ENCODE peak calls at places on chromosome 22, in ten cellular contexts. Y is transverse colon, I is heart right ventricle, A is GM23248, U is A549, T is neural progenitor cell, Q is sigmoid colon, V is small intestine, M is left ventricle myocardium inferior, K is ovary. N is an unnamed sample.

GRCh38 chr22:35656284-35656752 is 8.1 kb downstream of the APOL6 start:
- DNase-seq in Y (no peak), I (no peak), A (no peak), U (no peak), T (no peak), Q (no peak), V (no peak), M (no peak), K (no peak), N (no peak)

GRCh38 chr22:35542157-35542971 is 1.7 kb downstream of the RASD2 start:
- DNase-seq in Y (no peak), I (no peak), A (no peak), U (no peak), T (no peak), Q (no peak), V (no peak), M (no peak), K (no peak), N (no peak)

GRCh38 chr22:23225337-23225723 is 45.0 kb downstream of the BCR start:
- DNase-seq in Y (no peak), I (no peak), A (no peak), U (no peak), T (no peak), Q (no peak), V (no peak), M (no peak), K (no peak), N (peak; percentile 35)

GRCh38 chr22:17540481-17540880 is 22.8 kb upstream of the SLC25A18 start:
- DNase-seq in Y (no peak), I (no peak), A (no peak), U (no peak), T (no peak), Q (no peak), V (no peak), M (no peak), K (no peak), N (no peak)

GRCh38 chr22:36258750-36259619 is 6.1 kb downstream of the APOL1 start:
- DNase-seq in Y (peak; percentile 47), I (no peak), A (no peak), U (no peak), T (peak; percentile 85), Q (peak; percentile 80), V (no peak), M (peak; percentile 34), K (peak; percentile 74), N (no peak)

GRCh38 chr22:22103078-22103593 is 120.5 kb upstream of the TOP3B start:
- DNase-seq in Y (no peak), I (no peak), A (peak; percentile 26), U (peak; percentile 18), T (peak; percentile 24), Q (no peak), V (no peak), M (no peak), K (no peak), N (no peak)

GRCh38 chr22:26656896-26657851 is at the start of gene MIAT:
- DNase-seq in Y (peak; percentile 64), I (no peak), A (peak; percentile 64), U (no peak), T (peak; percentile 89), Q (no peak), V (peak; percentile 26), M (no peak), K (no peak), N (no peak)

GRCh38 chr22:41523464-41524221 is 20.6 kb downstream of the POLR3H start:
- DNase-seq in Y (no peak), I (peak; percentile 45), A (peak; percentile 38), U (no peak), T (no peak), Q (no peak), V (no peak), M (peak; percentile 55), K (peak; percentile 60), N (no peak)

GRCh38 chr22:29266564-29267461 is 968 bp downstream of the RHBDD3 start:
- DNase-seq in Y (no peak), I (no peak), A (peak; percentile 46), U (no peak), T (peak; percentile 55), Q (no peak), V (no peak), M (no peak), K (no peak), N (no peak)

GRCh38 chr22:26245001-26245400 is 75.7 kb downstream of the SEZ6L start:
- DNase-seq in Y (no peak), I (no peak), A (no peak), U (no peak), T (peak; percentile 41), Q (no peak), V (no peak), M (no peak), K (no peak), N (no peak)

GRCh38 chr22:21683401-21683811 is 17.6 kb downstream of the PPIL2 start:
- DNase-seq in Y (no peak), I (no peak), A (no peak), U (no peak), T (no peak), Q (no peak), V (no peak), M (no peak), K (no peak), N (no peak)

GRCh38 chr22:19622061-19622441 is 92.3 kb upstream of the SEPTIN5 start:
- DNase-seq in Y (no peak), I (no peak), A (no peak), U (no peak), T (no peak), Q (no peak), V (no peak), M (no peak), K (no peak), N (no peak)

GRCh38 chr22:25749420-25750169 is 7.6 kb downstream of the MYO18B start:
- DNase-seq in Y (no peak), I (no peak), A (no peak), U (no peak), T (no peak), Q (no peak), V (no peak), M (no peak), K (no peak), N (no peak)

GRCh38 chr22:23925020-23925606 is 30.9 kb downstream of the MIF start:
- DNase-seq in Y (no peak), I (no peak), A (no peak), U (no peak), T (no peak), Q (no peak), V (no peak), M (no peak), K (no peak), N (no peak)

GRCh38 chr22:22408731-22409696 is 99.5 kb downstream of the ZNF280B start:
- DNase-seq in Y (peak; percentile 42), I (no peak), A (peak; percentile 37), U (peak; percentile 33), T (peak; percentile 63), Q (no peak), V (peak; percentile 25), M (no peak), K (no peak), N (no peak)

GRCh38 chr22:22897947-22898346 is 10.3 kb downstream of the IGLL5 start:
- DNase-seq in Y (no peak), I (no peak), A (no peak), U (no peak), T (no peak), Q (peak; percentile 9), V (no peak), M (no peak), K (no peak), N (no peak)

DNA sequence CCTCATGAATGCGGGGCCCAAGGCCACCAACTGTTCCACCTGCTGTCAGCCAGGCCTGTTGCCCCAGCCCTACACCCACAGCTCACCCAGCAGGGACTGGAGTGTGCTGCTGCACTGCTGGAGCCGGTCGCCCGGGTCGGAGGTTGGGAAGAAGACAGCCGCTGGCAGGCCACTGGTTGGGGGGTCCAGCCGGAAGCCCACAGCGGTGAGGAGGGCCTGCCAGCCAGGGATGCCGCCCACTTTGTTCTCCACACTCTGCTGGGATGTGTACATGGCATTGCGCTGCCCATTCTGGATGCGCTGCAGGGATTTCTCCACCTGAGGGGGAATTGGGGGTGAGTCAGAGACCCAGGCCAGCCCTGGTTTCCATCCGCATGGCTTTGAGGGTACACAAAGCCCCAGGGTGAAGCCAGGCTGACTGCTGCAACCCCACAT is 74.2 kb upstream of the PITPNB start:
- DNase-seq in Y (peak; percentile 5), I (no peak), A (no peak), U (no peak), T (no peak), Q (peak; percentile 57), V (no peak), M (no peak), K (no peak), N (no peak)
- H3K4me1 ChIP-seq in Y (peaks cover 8% of the 10 kb centered on the region), I (peaks cover 9% of the 10 kb centered on the region), A (no peaks in the 10 kb centered on the region), U (no peaks in the 10 kb centered on the region), T (no peaks in the 10 kb centered on the region), Q (peaks cover 9% of the 10 kb centered on the region), V (no peaks in the 10 kb centered on the region), M (peaks cover 37% of the 10 kb centered on the region), K (no peaks in the 10 kb centered on the region), N (no peaks in the 10 kb centered on the region)

GRCh38 chr22:39078329-39078728 is 1.3 kb downstream of the APOBEC3G start:
- DNase-seq in Y (no peak), I (no peak), A (no peak), U (no peak), T (no peak), Q (no peak), V (no peak), M (no peak), K (no peak), N (no peak)
- H3K4me3 ChIP-seq in Y (no peak overlapping the region), I (no peak overlapping the region), A (no peak overlapping the region), U (no peak overlapping the region), T (no peak overlapping the region), Q (no peak overlapping the region), V (no peak overlapping the region), M (no peak overlapping the region), K (no peak overlapping the region), N (no peak overlapping the region)

DNA sequence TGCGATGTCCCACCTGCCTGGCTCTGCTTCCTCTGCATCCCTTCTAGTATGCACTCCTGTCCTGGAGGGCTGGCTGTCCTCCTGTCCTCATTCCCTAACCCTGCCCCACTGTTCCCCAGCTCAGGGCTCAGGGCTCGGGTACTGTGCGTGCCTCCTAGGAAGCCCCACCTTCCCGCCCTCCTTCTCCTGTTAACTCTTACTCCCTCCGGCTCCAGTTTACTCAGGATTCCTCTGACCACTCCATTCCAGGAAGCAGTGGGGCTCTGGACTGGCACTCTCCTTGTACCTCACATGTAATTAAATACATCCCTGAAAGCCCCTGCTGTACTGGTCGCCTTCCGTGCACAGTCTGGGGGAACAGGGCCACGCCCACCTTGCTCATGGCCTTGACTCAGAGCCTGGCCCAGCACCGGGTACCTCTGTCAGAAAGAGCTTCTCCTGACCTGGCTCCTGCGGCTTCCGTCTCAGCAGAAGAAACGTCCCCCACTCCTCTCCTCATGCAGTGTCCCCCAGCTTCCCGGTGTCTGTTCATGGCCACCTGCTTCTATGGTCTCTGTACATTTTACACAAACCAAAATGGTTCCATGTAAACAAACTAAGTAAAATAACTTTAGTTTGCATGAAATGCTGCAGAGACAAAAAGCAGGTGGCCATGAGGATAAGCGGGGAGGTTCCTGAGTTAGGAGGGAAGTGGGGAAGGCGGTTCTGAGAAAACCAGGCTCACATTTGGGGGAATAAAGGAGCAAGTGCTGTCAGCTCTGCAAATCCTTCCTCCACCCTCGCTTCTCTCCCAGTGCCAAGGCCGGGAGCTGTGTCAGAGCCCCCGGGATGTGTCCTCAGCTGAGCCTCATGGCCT is 445.9 kb downstream of the BRD1 start:
- DNase-seq in Y (no peak), I (no peak), A (no peak), U (no peak), T (no peak), Q (peak; percentile 25), V (no peak), M (no peak), K (no peak), N (no peak)
- H3K9me3 ChIP-seq in Y (no peaks in the 10 kb centered on the region), I (no peaks in the 10 kb centered on the region), A (no peaks in the 10 kb centered on the region), U (peaks cover 4% of the 10 kb centered on the region), T (no peaks in the 10 kb centered on the region), Q (no peaks in the 10 kb centered on the region), V (no peaks in the 10 kb centered on the region), M (no peaks in the 10 kb centered on the region), K (no peaks in the 10 kb centered on the region), N (no peaks in the 10 kb centered on the region)

GRCh38 chr22:32836286-32836859 is 34.9 kb downstream of the TIMP3 start:
- DNase-seq in Y (no peak), I (no peak), A (peak; percentile 56), U (peak; percentile 5), T (peak; percentile 45), Q (no peak), V (peak; percentile 24), M (no peak), K (no peak), N (no peak)
- H3K4me1 ChIP-seq in Y (peaks cover 53% of the 10 kb centered on the region), I (peaks cover 58% of the 10 kb centered on the region), A (peaks cover 19% of the 10 kb centered on the region), U (no peaks in the 10 kb centered on the region), T (peaks cover 16% of the 10 kb centered on the region), Q (peaks cover 62% of the 10 kb centered on the region), V (no peaks in the 10 kb centered on the region), M (peaks cover 100% of the 10 kb centered on the region), K (peaks cover 15% of the 10 kb centered on the region), N (no peaks in the 10 kb centered on the region)